ENCODE peak calls at places on chromosomes 11 and 22, in five cellular contexts. N, I, X, K and M are unnamed samples.

GRCh38 chr11:134700101-134700640 is 288.1 kb upstream of the B3GAT1 start:
- DNase-seq in K (no peak), I (no peak), X (no peak), N (no peak), M (no peak)

GRCh38 chr11:12900496-12900895 is 108.6 kb upstream of the RASSF10 start:
- DNase-seq in I (no peak), K (peak), N (peak), X (peak), M (peak)

GRCh38 chr11:120929664-120930154 is 94.2 kb upstream of the TBCEL start:
- DNase-seq in X (peak), N (peak), I (no peak), K (peak), M (peak)

GRCh38 chr22:32080904-32081303 is 37.8 kb downstream of the SLC5A1 start:
- DNase-seq in I (no peak), K (peak), X (peak), N (peak), M (peak)

GRCh38 chr11:35373284-35373933 is 45.9 kb downstream of the SLC1A2 start:
- DNase-seq in X (peak), K (no peak), I (no peak), N (no peak), M (no peak)

GRCh38 chr11:7657306-7658025 is 15.8 kb downstream of the CYB5R2 start:
- DNase-seq in I (peak), X (peak), K (peak), N (peak), M (peak)

GRCh38 chr11:70072471-70073187 is 5.5 kb upstream of the ANO1 start:
- DNase-seq in N (no peak), X (no peak), K (no peak), I (no peak), M (no peak)

GRCh38 chr11:44427432-44427831 is 117.5 kb upstream of the ALX4 start:
- DNase-seq in N (no peak), K (no peak), I (no peak), X (no peak), M (no peak)

GRCh38 chr11:118126082-118126838 is 26.4 kb downstream of the SCN4B start:
- DNase-seq in N (no peak), X (no peak), I (no peak), K (no peak), M (no peak)

GRCh38 chr11:45765836-45766235 is 39.1 kb upstream of the SLC35C1 start:
- DNase-seq in X (no peak), K (no peak), N (no peak), I (no peak), M (no peak)

GRCh38 chr22:25902402-25902801 is 160.4 kb downstream of the MYO18B start:
- DNase-seq in N (no peak), K (no peak), X (no peak), I (no peak), M (no peak)

GRCh38 chr11:45879803-45880685 is 5.4 kb upstream of the MAPK8IP1 start:
- DNase-seq in X (peak), N (no peak), I (no peak), K (peak), M (peak)

GRCh38 chr11:18720086-18720810 is 5.7 kb downstream of the IGSF22 start:
- DNase-seq in K (no peak), X (peak), I (no peak), N (no peak), M (peak)

GRCh38 chr11:19418221-19418620 is 177.5 kb upstream of the E2F8 start:
- DNase-seq in K (no peak), X (no peak), I (no peak), N (no peak), M (no peak)

GRCh38 chr11:57977709-57978108 is 46.0 kb upstream of the OR9Q1 start:
- DNase-seq in K (no peak), N (no peak), I (no peak), X (no peak), M (no peak)

GRCh38 chr11:130904380-130904779 is 11.9 kb downstream of the SNX19 start:
- DNase-seq in X (no peak), K (no peak), I (no peak), N (peak), M (no peak)

GRCh38 chr11:131190446-131190845 is 180.0 kb upstream of the NTM start:
- DNase-seq in K (no peak), N (no peak), X (no peak), I (no peak), M (no peak)

GRCh38 chr22:17980638-17981051 is 43.7 kb downstream of the MICAL3 start:
- DNase-seq in N (peak), X (peak), K (no peak), I (no peak), M (no peak)

GRCh38 chr11:120801801-120802689 is 221.9 kb upstream of the TBCEL start:
- DNase-seq in N (peak), I (peak), X (peak), K (peak), M (no peak)

GRCh38 chr11:27648840-27649239 is 51.4 kb downstream of the BDNF start:
- DNase-seq in K (no peak), I (no peak), N (no peak), X (no peak), M (no peak)

GRCh38 chr11:134862168-134862567 is 450.1 kb upstream of the B3GAT1 start:
- DNase-seq in I (no peak), N (no peak), K (no peak), X (no peak), M (no peak)

GRCh38 chr22:32967285-32968101 is 90.7 kb downstream of the SYN3 start:
- DNase-seq in I (no peak), K (no peak), N (no peak), X (no peak), M (no peak)

GRCh38 chr11:12502041-12502440 is 124.7 kb downstream of the PARVA start:
- DNase-seq in K (no peak), X (peak), N (no peak), I (no peak), M (peak)

GRCh38 chr11:88174627-88175003 is 628 bp downstream of the RAB38 start:
- DNase-seq in X (peak), K (no peak), N (peak), I (no peak), M (peak)

GRCh38 chr11:1346669-1347390 is 37.4 kb upstream of the TOLLIP start:
- DNase-seq in N (no peak), K (no peak), X (no peak), I (no peak), M (no peak)

GRCh38 chr11:64389851-64390250 is 30.9 kb downstream of the RPS6KA4 start:
- DNase-seq in K (no peak), I (no peak), N (no peak), X (no peak), M (no peak)

GRCh38 chr11:17423533-17424310 is 35.3 kb upstream of the KCNJ11 start:
- DNase-seq in X (no peak), I (no peak), N (no peak), K (no peak), M (no peak)

GRCh38 chr22:31882971-31883370 is 61.4 kb upstream of the YWHAH start:
- DNase-seq in K (no peak), I (no peak), X (no peak), N (no peak), M (no peak)

GRCh38 chr22:30183861-30184278 is 62.7 kb downstream of the LIF start:
- DNase-seq in X (no peak), N (peak), I (no peak), K (peak), M (no peak)

GRCh38 chr11:7596975-7597391 is 76.3 kb downstream of the CYB5R2 start:
- DNase-seq in X (no peak), K (no peak), N (no peak), I (no peak), M (no peak)

GRCh38 chr11:70503201-70503877 is 105.0 kb downstream of the CTTN start:
- DNase-seq in X (no peak), K (no peak), I (no peak), N (no peak), M (no peak)

GRCh38 chr22:37910863-37911262 is 4.8 kb downstream of the MICALL1 start:
- DNase-seq in I (no peak), N (no peak), X (no peak), K (no peak), M (no peak)